ENCODE peak calls at places on chromosomes 16 and 17, in four cellular contexts. Y is right atrium auricular region, U is NB4, K is HFF-Myc. G is an unnamed sample.
A peak's percentile ranks its signal among the peaks of the same experiment; 100 is the strongest.

GRCh38 chr17:27237890-27238289 is 56.0 kb upstream of the WSB1 start:
- DNase-seq in Y (no peak), U (no peak), K (no peak), G (no peak)

GRCh38 chr16:27315333-27316037 is 1.7 kb downstream of the IL4R start:
- DNase-seq in U (peak; percentile 88), Y (peak; percentile 91), K (no peak), G (no peak)

GRCh38 chr17:67824735-67825626 is at the start of gene BPTF:
- DNase-seq in Y (peak; percentile 87), U (peak; percentile 92), K (peak; percentile 70), G (peak; percentile 46)

GRCh38 chr17:77783991-77784820 is 174.3 kb upstream of the TNRC6C start:
- DNase-seq in Y (no peak), K (no peak), U (no peak), G (no peak)

GRCh38 chr16:7304257-7304656 is 28.4 kb upstream of the RBFOX1 start:
- DNase-seq in U (no peak), K (no peak), Y (no peak), G (no peak)

GRCh38 chr16:31842864-31843263 is 30.7 kb upstream of the ZNF267 start:
- DNase-seq in U (no peak), K (no peak), Y (no peak), G (no peak)

GRCh38 chr17:67272312-67273050 is 27.5 kb upstream of the HELZ start:
- DNase-seq in Y (no peak), K (no peak), U (peak; percentile 27), G (no peak)

GRCh38 chr17:8052256-8053252 is 13.7 kb downstream of the ALOX15B start:
- DNase-seq in K (no peak), U (no peak), Y (no peak), G (no peak)

GRCh38 chr17:4748687-4749086 is 9.0 kb upstream of the CXCL16 start:
- DNase-seq in K (no peak), U (no peak), Y (no peak), G (no peak)

GRCh38 chr16:75074920-75075687 is 41.5 kb downstream of the LDHD start:
- DNase-seq in Y (no peak), K (no peak), U (peak; percentile 99), G (no peak)

GRCh38 chr17:36818134-36818825 is 119.0 kb upstream of the LHX1 start:
- DNase-seq in Y (no peak), K (no peak), U (no peak), G (no peak)

GRCh38 chr17:76704799-76705198 is 6.0 kb downstream of the MXRA7 start:
- DNase-seq in U (no peak), K (no peak), Y (no peak), G (no peak)

GRCh38 chr17:70987867-70988340 is 818.6 kb downstream of the KCNJ2 start:
- DNase-seq in Y (no peak), U (no peak), K (no peak), G (no peak)

GRCh38 chr17:48513653-48514482 is 16.9 kb downstream of the HOXB1 start:
- DNase-seq in Y (no peak), K (no peak), U (no peak), G (no peak)

GRCh38 chr17:18158022-18158600 is 25.5 kb upstream of the ALKBH5 start:
- DNase-seq in Y (peak; percentile 96), K (peak; percentile 58), U (peak; percentile 50), G (peak; percentile 48)

GRCh38 chr16:1771072-1771863 is at the start of gene NME3:
- DNase-seq in U (peak; percentile 73), Y (peak; percentile 77), K (no peak), G (no peak)

GRCh38 chr17:44005865-44006580 is 1.6 kb downstream of the NAGS start:
- DNase-seq in U (peak; percentile 36), K (no peak), Y (no peak), G (no peak)

GRCh38 chr17:15456972-15457722 is 10.3 kb downstream of the CDRT4 start:
- DNase-seq in Y (peak; percentile 70), U (no peak), K (peak; percentile 99), G (peak; percentile 62)

GRCh38 chr16:15576960-15577958 is 65.7 kb downstream of the MARF1 start:
- DNase-seq in Y (no peak), U (no peak), K (no peak), G (no peak)

GRCh38 chr16:81214745-81215166 is 23.7 kb upstream of the BCO1 start:
- DNase-seq in U (no peak), K (no peak), Y (no peak), G (no peak)

GRCh38 chr17:81842725-81843504 is 8.1 kb upstream of the PPP1R27 start:
- DNase-seq in K (no peak), Y (no peak), U (peak; percentile 65), G (no peak)

GRCh38 chr17:57868007-57868774 is 18.3 kb upstream of the MRPS23 start:
- DNase-seq in Y (peak; percentile 86), U (peak; percentile 96), K (peak; percentile 91), G (peak; percentile 66)

GRCh38 chr16:23026777-23027362 is 122.4 kb downstream of the USP31 start:
- DNase-seq in Y (no peak), K (peak; percentile 15), U (peak; percentile 45), G (no peak)

GRCh38 chr16:31085873-31086628 is 2.7 kb downstream of the PRSS53 start:
- DNase-seq in Y (no peak), U (no peak), K (no peak), G (no peak)

GRCh38 chr17:80789356-80789902 is 202.2 kb upstream of the CHMP6 start:
- DNase-seq in Y (no peak), K (peak; percentile 90), U (peak; percentile 86), G (peak; percentile 81)

GRCh38 chr17:382644-383533 is 30.3 kb upstream of the RPH3AL start:
- DNase-seq in K (no peak), U (peak; percentile 35), Y (no peak), G (peak; percentile 6)

GRCh38 chr16:61564741-61565140 is 471.5 kb downstream of the CDH8 start:
- DNase-seq in K (no peak), Y (no peak), U (no peak), G (no peak)

GRCh38 chr17:57106107-57106835 is 21.2 kb downstream of the AKAP1 start:
- DNase-seq in U (peak; percentile 55), K (no peak), Y (no peak), G (no peak)

GRCh38 chr16:49067776-49068175 is 213.9 kb downstream of the CBLN1 start:
- DNase-seq in Y (no peak), K (no peak), U (no peak), G (no peak)

GRCh38 chr17:78412403-78412802 is 34.0 kb downstream of the PGS1 start:
- DNase-seq in Y (no peak), K (no peak), U (peak; percentile 48), G (no peak)

GRCh38 chr16:12011565-12011964 is 35.0 kb downstream of the SNX29 start:
- DNase-seq in Y (no peak), K (no peak), U (no peak), G (no peak)

GRCh38 chr17:34139996-34140395 is 115.1 kb upstream of the CCL2 start:
- DNase-seq in U (no peak), Y (no peak), K (no peak), G (no peak)
- H3K4me3 ChIP-seq in U (no peak overlapping the region), Y (no peak overlapping the region), K (no peak overlapping the region), G (no peak overlapping the region)

GRCh38 chr16:68255712-68256111 is 8.6 kb upstream of the SLC7A6 start:
- DNase-seq in U (no peak), Y (no peak), K (no peak), G (no peak)
- TF ChIP-seq CTCF in U (no peak), Y (no peak), K (no peak), G (no peak)

GRCh38 chr16:84504420-84505248 is at the start of gene MEAK7:
- DNase-seq in K (peak; percentile 94), U (peak; percentile 98), Y (peak; percentile 99), G (peak; percentile 91)

GRCh38 chr16:84503751-84504395 is 586 bp downstream of the MEAK7 start:
- DNase-seq in Y (no peak), K (no peak), U (peak; percentile 17), G (no peak)

GRCh38 chr16:84502581-84502980 is 1.9 kb downstream of the MEAK7 start:
- DNase-seq in Y (no peak), K (no peak), U (no peak), G (no peak)

GRCh38 chr16:84507011-84507982 is 2.8 kb upstream of the MEAK7 start:
- DNase-seq in Y (no peak), U (no peak), K (no peak), G (no peak)

GRCh38 chr16:84505249-84506156 is 1.0 kb upstream of the MEAK7 start:
- DNase-seq in U (no peak), K (no peak), Y (no peak), G (no peak)
- H3K4me3 ChIP-seq in U (peak overlapping the region; percentile 47), K (peak overlapping the region; percentile 70), Y (peak overlapping the region; percentile 66), G (peak overlapping the region; percentile 36)

DNA sequence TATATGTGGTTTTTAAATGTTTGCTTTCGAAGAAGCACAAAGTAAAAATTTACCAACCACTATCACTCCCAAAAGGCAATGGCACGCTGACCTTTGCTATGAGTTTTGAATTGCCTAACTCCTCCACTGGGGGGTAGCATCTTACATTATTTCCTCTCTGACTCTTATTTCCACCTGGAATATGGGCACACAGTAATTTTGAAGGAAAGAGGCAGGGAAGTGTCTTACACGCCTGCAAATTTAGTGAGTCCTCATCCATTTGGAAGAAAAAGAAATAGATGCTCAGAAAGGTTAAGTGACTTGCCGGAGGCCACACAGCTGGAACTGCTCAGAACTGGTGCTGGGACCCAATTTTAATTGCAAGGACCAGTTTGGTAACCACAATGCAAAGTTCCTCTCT is 29.9 kb upstream of the IRX6 start:
- DNase-seq in K (no peak), Y (no peak), U (peak; percentile 25), G (no peak)
- TF ChIP-seq CTCF in K (peak; percentile 11), Y (no peak), U (peak; percentile 9), G (no peak)

DNA sequence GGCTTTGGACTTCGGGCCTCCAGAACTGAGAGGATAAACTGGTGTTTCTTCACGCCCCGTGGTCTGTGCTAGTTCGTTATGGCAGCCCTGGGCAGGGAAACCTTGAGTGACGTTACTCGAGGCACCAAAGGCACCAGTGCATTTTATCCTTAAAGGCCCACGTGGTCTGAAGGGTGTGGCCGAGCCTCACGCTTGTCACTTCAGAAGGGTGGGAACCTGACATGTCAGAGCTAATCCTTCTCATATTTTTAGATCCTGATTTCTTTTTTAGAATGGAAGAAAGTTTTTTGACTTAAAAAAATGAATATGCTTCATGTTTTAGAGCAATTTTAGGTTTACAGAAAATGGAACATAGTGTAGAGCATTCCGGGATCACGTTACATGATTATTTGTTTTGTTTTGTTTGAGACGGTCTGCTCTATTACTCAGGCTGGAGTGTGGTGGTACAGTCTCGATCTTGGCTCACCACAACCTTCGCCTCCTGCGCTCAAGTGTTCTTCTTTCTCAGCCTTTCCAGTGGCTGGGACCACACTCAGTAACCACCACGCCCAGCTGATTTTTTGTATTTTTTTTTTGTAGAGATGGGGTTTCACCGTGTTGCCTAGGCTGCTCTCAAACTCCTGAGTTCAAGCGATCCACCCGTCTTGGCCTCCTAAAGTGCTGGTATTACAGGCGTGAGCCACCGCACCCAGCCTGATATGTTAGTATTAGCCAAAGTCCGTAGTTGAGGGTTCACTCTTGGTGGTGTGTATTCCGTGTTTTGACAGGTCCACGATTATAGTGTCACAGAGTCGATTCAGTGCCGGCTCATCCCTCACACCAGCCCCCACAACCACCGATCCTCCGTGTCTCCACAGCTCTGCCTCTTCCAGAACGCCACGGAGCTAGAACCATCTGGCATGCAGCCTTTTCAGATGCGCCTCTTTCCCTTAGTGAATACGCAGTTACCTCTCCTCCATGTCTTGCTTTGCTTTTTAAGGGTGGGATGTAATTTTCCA is 47.9 kb downstream of the RAB11FIP3 start:
- DNase-seq in U (no peak), K (no peak), Y (no peak), G (no peak)
- H3K4me3 ChIP-seq in U (no peak overlapping the region), K (no peak overlapping the region), Y (no peak overlapping the region), G (no peak overlapping the region)

GRCh38 chr16:83887088-83887487 is 11.8 kb upstream of the MLYCD start:
- DNase-seq in K (no peak), U (peak; percentile 15), Y (no peak), G (no peak)
- TF ChIP-seq CTCF in K (no peak), U (peak; percentile 23), Y (no peak), G (peak; percentile 18)

G was measured in retinal pigment epithelial cell.